ENCODE peak calls at places on chromosomes 7 and 10, in eight cellular contexts. L is HTR-8/SVneo; C is posterior vena cava; G is stimulated activated CD4-positive, alpha-beta T cell treated with anti-CD3 and anti-CD28 coated beads, Interleukin-2, amount 100 ng/mL, for 48 hours; K is choroid plexus epithelial cell; D is epithelial cell of prostate; Y is iPS DF 6.9; R is Right ventricle myocardium inferior. O is an unnamed sample.

GRCh38 chr10:44042926-44043602 is 341.8 kb downstream of the CXCL12 start:
- DNase-seq in K (no peak), C (no peak), D (no peak), G (no peak), Y (no peak), L (no peak), R (no peak), O (no peak)

GRCh38 chr10:27158421-27158820 is 3.3 kb downstream of the MASTL start:
- DNase-seq in D (peak), G (no peak), K (no peak), Y (no peak), L (no peak), C (no peak), R (no peak), O (no peak)

GRCh38 chr10:30160431-30160982 is 101.1 kb upstream of the JCAD start:
- DNase-seq in C (no peak), K (no peak), D (no peak), R (no peak), G (no peak), Y (no peak), L (no peak), O (no peak)

GRCh38 chr10:131629026-131629425 is 271.8 kb upstream of the PPP2R2D start:
- DNase-seq in D (no peak), K (no peak), Y (no peak), L (no peak), R (no peak), C (no peak), G (no peak), O (no peak)

GRCh38 chr7:142581341-142581740 is 167.9 kb upstream of the PRSS1 start:
- DNase-seq in G (no peak), R (no peak), D (no peak), Y (no peak), K (peak), C (no peak), L (peak), O (peak)

GRCh38 chr10:97179731-97180366 is 5.9 kb downstream of the SLIT1 start:
- DNase-seq in D (no peak), K (no peak), R (no peak), L (no peak), G (no peak), Y (no peak), C (peak), O (no peak)

GRCh38 chr10:12869427-12869826 is 132.1 kb downstream of the CCDC3 start:
- DNase-seq in L (no peak), R (no peak), Y (no peak), C (no peak), K (no peak), D (no peak), G (no peak), O (no peak)

GRCh38 chr10:11875499-11876281 is 52.5 kb downstream of the PROSER2 start:
- DNase-seq in D (peak), G (no peak), Y (no peak), L (peak), K (peak), C (peak), R (peak), O (no peak)

GRCh38 chr10:78966182-78966787 is 102.5 kb upstream of the ZMIZ1 start:
- DNase-seq in G (no peak), Y (no peak), K (no peak), R (no peak), D (no peak), C (no peak), L (no peak), O (no peak)

GRCh38 chr7:25636871-25637283 is 408.6 kb upstream of the NPVF start:
- DNase-seq in Y (no peak), C (no peak), D (no peak), K (peak), G (no peak), R (peak), L (no peak), O (no peak)

GRCh38 chr7:41930538-41931262 is 227.8 kb upstream of the INHBA start:
- DNase-seq in L (no peak), Y (no peak), K (peak), G (no peak), C (no peak), R (no peak), D (no peak), O (no peak)

GRCh38 chr7:134351424-134351823 is 34.7 kb upstream of the SLC35B4 start:
- DNase-seq in G (no peak), D (no peak), K (no peak), Y (no peak), C (no peak), R (no peak), L (no peak), O (no peak)

GRCh38 chr10:24681476-24682088 is 42.1 kb downstream of the ARHGAP21 start:
- DNase-seq in L (no peak), R (no peak), C (no peak), K (no peak), Y (no peak), G (no peak), D (peak), O (no peak)

GRCh38 chr10:113133497-113133896 is 183.4 kb downstream of the TCF7L2 start:
- DNase-seq in K (peak), D (no peak), G (no peak), Y (no peak), R (no peak), L (no peak), C (no peak), O (no peak)

GRCh38 chr7:1242601-1243289 is 10.1 kb downstream of the UNCX start:
- DNase-seq in G (no peak), D (no peak), Y (no peak), L (no peak), K (no peak), C (no peak), R (peak), O (no peak)

GRCh38 chr10:133168617-133169031 is 8.6 kb downstream of the KNDC1 start:
- DNase-seq in Y (no peak), K (no peak), D (no peak), G (no peak), C (peak), R (peak), L (no peak), O (no peak)

GRCh38 chr10:27801171-27801785 is 55.7 kb upstream of the MKX start:
- DNase-seq in L (no peak), D (peak), R (no peak), C (no peak), K (no peak), G (no peak), Y (no peak), O (no peak)

GRCh38 chr10:74177140-74177677 is 26.2 kb downstream of the ADK start:
- DNase-seq in Y (no peak), R (no peak), L (peak), K (no peak), G (peak), C (no peak), D (no peak), O (peak)

GRCh38 chr7:1857487-1858425 is 187.7 kb downstream of the ELFN1 start:
- DNase-seq in K (no peak), Y (no peak), G (no peak), C (peak), R (peak), D (no peak), L (no peak), O (no peak)

GRCh38 chr10:21715531-21716195 is 181.6 kb downstream of the MLLT10 start:
- DNase-seq in K (peak), Y (no peak), G (no peak), D (no peak), R (no peak), L (no peak), C (no peak), O (no peak)

GRCh38 chr7:52920977-52921376 is 114.5 kb upstream of the POM121L12 start:
- DNase-seq in D (no peak), Y (no peak), R (no peak), K (no peak), L (no peak), C (no peak), G (no peak), O (no peak)

GRCh38 chr7:81150951-81151361 is 232.1 kb upstream of the SEMA3C start:
- DNase-seq in G (no peak), R (no peak), K (peak), D (no peak), L (no peak), Y (no peak), C (no peak), O (no peak)

GRCh38 chr7:104936546-104936945 is 77.5 kb upstream of the KMT2E start:
- DNase-seq in D (no peak), K (no peak), C (no peak), Y (no peak), G (no peak), R (no peak), L (no peak), O (no peak)

GRCh38 chr7:924541-925231 is 29.8 kb downstream of the ADAP1 start:
- DNase-seq in R (peak), C (peak), D (no peak), G (peak), L (no peak), K (no peak), Y (no peak), O (peak)

GRCh38 chr10:125133706-125134482 is 26.5 kb downstream of the CTBP2 start:
- DNase-seq in D (no peak), K (no peak), C (no peak), Y (no peak), G (no peak), R (no peak), L (no peak), O (no peak)

GRCh38 chr7:1012392-1013095 is 29.6 kb downstream of the CYP2W1 start:
- DNase-seq in L (no peak), R (no peak), Y (no peak), K (no peak), G (no peak), D (no peak), C (no peak), O (no peak)

GRCh38 chr7:23944131-23944530 is 234.1 kb downstream of the STK31 start:
- DNase-seq in C (no peak), K (no peak), Y (no peak), G (no peak), R (no peak), D (no peak), L (no peak), O (no peak)

GRCh38 chr10:52706347-52707070 is 66.1 kb downstream of the MBL2 start:
- DNase-seq in Y (no peak), G (no peak), C (no peak), K (no peak), D (no peak), R (no peak), L (no peak), O (no peak)

GRCh38 chr7:151566897-151567320 is 47.2 kb upstream of the RHEB start:
- DNase-seq in Y (no peak), D (no peak), L (peak), R (no peak), G (no peak), C (no peak), K (peak), O (no peak)

GRCh38 chr7:42232275-42232674 is 4.7 kb downstream of the GLI3 start:
- DNase-seq in G (no peak), D (peak), R (no peak), K (no peak), C (no peak), Y (no peak), L (no peak), O (no peak)

GRCh38 chr7:28160551-28160991 is 20.0 kb downstream of the JAZF1 start:
- DNase-seq in R (no peak), G (no peak), K (peak), L (no peak), Y (no peak), D (no peak), C (no peak), O (no peak)

GRCh38 chr7:26593405-26593804 is 271.0 kb downstream of the SKAP2 start:
- DNase-seq in K (no peak), G (no peak), Y (no peak), C (no peak), D (no peak), R (no peak), L (no peak), O (no peak)

GRCh38 chr10:113128450-113129105 is 178.5 kb downstream of the TCF7L2 start:
- DNase-seq in C (no peak), Y (no peak), D (no peak), L (no peak), K (peak), G (no peak), R (no peak), O (no peak)

GRCh38 chr7:50141131-50141530 is 48.1 kb upstream of the ZPBP start:
- DNase-seq in L (no peak), Y (no peak), C (no peak), K (no peak), G (no peak), R (no peak), D (no peak), O (no peak)

GRCh38 chr7:24756989-24757798 is at the start of gene GSDME:
- DNase-seq in C (peak), D (no peak), L (peak), K (peak), R (peak), Y (no peak), G (peak), O (peak)

GRCh38 chr7:150450491-150450992 is at the start of gene GIMAP8:
- DNase-seq in R (peak), C (peak), D (no peak), G (peak), K (no peak), L (no peak), Y (no peak), O (peak)